ENCODE peak calls at places on chromosomes 7 and 10, in six cellular contexts. U is RWPE1; R is activated CD4-positive, alpha-beta T cell treated with anti-CD3 and anti-CD28 coated beads for 36 hours; Z is AG04450; V is AG08396; I is fibroblast of lung. X is an unnamed sample.

GRCh38 chr10:115093286-115093775 is at the start of gene ATRNL1:
- DNase-seq in U (no peak), R (peak), Z (no peak), V (peak), I (peak), X (peak)

GRCh38 chr7:149321978-149322541 is 60.1 kb downstream of the ZNF783 start:
- DNase-seq in U (no peak), R (no peak), Z (no peak), V (no peak), I (peak), X (no peak)

GRCh38 chr7:156497776-156498509 is 142.6 kb upstream of the RNF32 start:
- DNase-seq in U (no peak), R (no peak), Z (no peak), V (no peak), I (no peak), X (no peak)

GRCh38 chr7:26863504-26864308 is 684 bp downstream of the SKAP2 start:
- DNase-seq in U (no peak), R (no peak), Z (no peak), V (no peak), I (peak), X (no peak)

GRCh38 chr7:3561908-3562307 is 260.9 kb downstream of the SDK1 start:
- DNase-seq in U (no peak), R (no peak), Z (no peak), V (no peak), I (no peak), X (no peak)

GRCh38 chr10:66931949-66932343 is 6.1 kb downstream of the LRRTM3 start:
- DNase-seq in U (no peak), R (no peak), Z (no peak), V (no peak), I (no peak), X (no peak)

GRCh38 chr10:111335826-111336225 is 259.0 kb downstream of the ADRA2A start:
- DNase-seq in U (no peak), R (no peak), Z (no peak), V (no peak), I (no peak), X (no peak)

GRCh38 chr7:143416565-143417149 is 8.0 kb upstream of the EPHA1 start:
- DNase-seq in U (peak), R (no peak), Z (no peak), V (peak), I (peak), X (peak)

GRCh38 chr7:32532086-32532485 is 36.8 kb downstream of the AVL9 start:
- DNase-seq in U (no peak), R (no peak), Z (no peak), V (no peak), I (no peak), X (no peak)

GRCh38 chr10:30911303-30911863 is 120.3 kb downstream of the ZNF438 start:
- DNase-seq in U (no peak), R (no peak), Z (no peak), V (no peak), I (no peak), X (no peak)

GRCh38 chr10:121914661-121915060 is 13.2 kb downstream of the ATE1 start:
- DNase-seq in U (no peak), R (no peak), Z (no peak), V (no peak), I (no peak), X (no peak)

GRCh38 chr7:144728556-144728955 is 107.3 kb downstream of the TPK1 start:
- DNase-seq in U (no peak), R (no peak), Z (no peak), V (no peak), I (no peak), X (no peak)

GRCh38 chr10:54797636-54798395 is 3.2 kb downstream of the PCDH15 start:
- DNase-seq in U (peak), R (no peak), Z (no peak), V (no peak), I (peak), X (no peak)

GRCh38 chr7:131895541-131896173 is 339.2 kb upstream of the PODXL start:
- DNase-seq in U (peak), R (no peak), Z (peak), V (peak), I (peak), X (peak)

GRCh38 chr10:58326967-58327381 is 7.8 kb upstream of the UBE2D1 start:
- DNase-seq in U (no peak), R (no peak), Z (no peak), V (peak), I (peak), X (peak)

GRCh38 chr7:79282051-79282694 is 171.3 kb downstream of the MAGI2 start:
- DNase-seq in U (peak), R (no peak), Z (peak), V (peak), I (peak), X (no peak)

GRCh38 chr7:770786-771185 is 43.7 kb upstream of the PRKAR1B start:
- DNase-seq in U (no peak), R (no peak), Z (no peak), V (peak), I (no peak), X (peak)

GRCh38 chr7:56091591-56091990 is 1.2 kb downstream of the PHKG1 start:
- DNase-seq in U (no peak), R (no peak), Z (no peak), V (no peak), I (peak), X (no peak)

GRCh38 chr10:106652279-106652678 is 512.2 kb downstream of the SORCS1 start:
- DNase-seq in U (peak), R (peak), Z (no peak), V (no peak), I (no peak), X (no peak)

GRCh38 chr7:46945328-46945727 is 636.6 kb downstream of the TNS3 start:
- DNase-seq in U (no peak), R (no peak), Z (no peak), V (no peak), I (peak), X (peak)

GRCh38 chr7:133081119-133081604 is 728 bp downstream of the CHCHD3 start:
- DNase-seq in U (peak), R (peak), Z (no peak), V (peak), I (no peak), X (peak)

GRCh38 chr10:104334561-104334960 is 3.7 kb downstream of the ITPRIP start:
- DNase-seq in U (no peak), R (no peak), Z (no peak), V (no peak), I (no peak), X (no peak)

GRCh38 chr10:64535131-64535867 is 1014.1 kb downstream of the REEP3 start:
- DNase-seq in U (no peak), R (no peak), Z (no peak), V (no peak), I (no peak), X (no peak)

GRCh38 chr10:30413996-30414576 is 19.9 kb upstream of the MAP3K8 start:
- DNase-seq in U (peak), R (no peak), Z (no peak), V (peak), I (peak), X (peak)

GRCh38 chr10:60403168-60403873 is 13.6 kb upstream of the ANK3 start:
- DNase-seq in U (no peak), R (no peak), Z (no peak), V (no peak), I (no peak), X (no peak)

GRCh38 chr10:52390388-52390787 is 76.3 kb downstream of the DKK1 start:
- DNase-seq in U (no peak), R (no peak), Z (no peak), V (no peak), I (peak), X (no peak)

GRCh38 chr10:88062798-88063472 is 199.5 kb downstream of the PTEN start:
- DNase-seq in U (no peak), R (no peak), Z (peak), V (peak), I (peak), X (no peak)

GRCh38 chr7:132424821-132425739 is 151.2 kb downstream of the PLXNA4 start:
- DNase-seq in U (no peak), R (no peak), Z (no peak), V (no peak), I (no peak), X (no peak)

GRCh38 chr10:133324198-133324792 is 12.4 kb downstream of the CALY start:
- DNase-seq in U (no peak), R (peak), Z (no peak), V (peak), I (peak), X (peak)